ENCODE peak calls at places on chromosomes 12 and 14, in seven cellular contexts. K is neural progenitor cell, I is left lung, N is Caco-2, W is heart right ventricle, S is glutamatergic neuron, H is right atrium auricular region. X is an unnamed sample.

GRCh38 chr12:55736780-55737580 is 5.9 kb upstream of the GDF11 start:
- DNase-seq in W (peak; percentile 70), I (peak; percentile 78), S (peak; percentile 83), N (peak; percentile 85), H (no peak), K (peak; percentile 81), X (no peak)

GRCh38 chr12:116735084-116735483 is 2.8 kb downstream of the SPRING1 start:
- DNase-seq in K (no peak), H (no peak), W (no peak), N (no peak), S (no peak), I (no peak), X (no peak)

GRCh38 chr12:27517961-27518668 is 5.9 kb upstream of the PPFIBP1 start:
- DNase-seq in I (no peak), K (no peak), S (no peak), H (no peak), N (no peak), W (no peak), X (no peak)

GRCh38 chr14:102498005-102498677 is 11.4 kb downstream of the ANKRD9 start:
- DNase-seq in S (peak; percentile 62), I (no peak), W (peak; percentile 36), H (no peak), K (peak; percentile 41), N (peak; percentile 35), X (no peak)

GRCh38 chr12:125092872-125093680 is 27.8 kb downstream of the AACS start:
- DNase-seq in H (peak; percentile 73), I (peak; percentile 50), N (peak; percentile 69), K (peak; percentile 38), W (peak; percentile 42), S (peak; percentile 40), X (no peak)

GRCh38 chr12:102061096-102061555 is 665 bp downstream of the WASHC3 start:
- DNase-seq in I (no peak), S (no peak), H (no peak), W (no peak), K (no peak), N (peak; percentile 24), X (no peak)

GRCh38 chr12:52079576-52080402 is at the start of gene SMIM41:
- DNase-seq in H (no peak), K (no peak), W (peak; percentile 43), S (peak; percentile 50), N (no peak), I (no peak), X (no peak)

GRCh38 chr12:76346236-76346635 is 2.0 kb downstream of the BBS10 start:
- DNase-seq in I (no peak), W (no peak), S (no peak), N (no peak), K (no peak), H (no peak), X (no peak)

GRCh38 chr12:78229491-78230209 is 399.0 kb downstream of the NAV3 start:
- DNase-seq in I (no peak), S (peak; percentile 64), K (peak; percentile 60), W (no peak), H (no peak), N (peak; percentile 59), X (no peak)

GRCh38 chr12:42140901-42141300 is 3.8 kb downstream of the GXYLT1 start:
- DNase-seq in W (no peak), N (peak; percentile 79), S (no peak), I (no peak), H (no peak), K (peak; percentile 25), X (no peak)

GRCh38 chr12:105433804-105434203 is 103.3 kb downstream of the C12orf75 start:
- DNase-seq in S (no peak), H (no peak), I (no peak), W (no peak), K (no peak), N (no peak), X (no peak)

GRCh38 chr14:91614187-91614586 is 104.1 kb upstream of the PPP4R3A start:
- DNase-seq in W (no peak), H (no peak), I (no peak), S (no peak), N (no peak), K (no peak), X (no peak)

GRCh38 chr14:105944632-105945610 is 418.5 kb downstream of the TMEM121 start:
- DNase-seq in I (peak; percentile 61), H (peak; percentile 57), K (no peak), N (peak; percentile 84), S (no peak), W (peak; percentile 63), X (no peak)

GRCh38 chr12:89992668-89993401 is 284.2 kb upstream of the ATP2B1 start:
- DNase-seq in K (no peak), W (no peak), S (no peak), H (no peak), I (no peak), N (no peak), X (no peak)

GRCh38 chr14:68392393-68393085 is 400.3 kb downstream of the ZFP36L1 start:
- DNase-seq in K (peak; percentile 34), W (peak; percentile 46), N (no peak), S (no peak), I (peak; percentile 84), H (peak; percentile 79), X (no peak)

GRCh38 chr12:27109339-27110023 is 27.1 kb upstream of the C12orf71 start:
- DNase-seq in K (no peak), H (no peak), W (no peak), I (no peak), N (no peak), S (no peak), X (no peak)

GRCh38 chr12:48002773-48003218 is 1.5 kb downstream of the COL2A1 start:
- DNase-seq in W (peak; percentile 48), K (peak; percentile 81), S (peak; percentile 77), I (no peak), N (peak; percentile 81), H (no peak), X (no peak)

GRCh38 chr12:15863258-15863835 is 18.8 kb upstream of the STRAP start:
- DNase-seq in I (no peak), H (no peak), S (no peak), N (no peak), K (peak; percentile 31), W (no peak), X (no peak)

GRCh38 chr12:25152055-25152454 is 42.9 kb downstream of the DNAI7 start:
- DNase-seq in N (no peak), H (no peak), S (no peak), K (no peak), W (no peak), I (no peak), X (no peak)

DNA sequence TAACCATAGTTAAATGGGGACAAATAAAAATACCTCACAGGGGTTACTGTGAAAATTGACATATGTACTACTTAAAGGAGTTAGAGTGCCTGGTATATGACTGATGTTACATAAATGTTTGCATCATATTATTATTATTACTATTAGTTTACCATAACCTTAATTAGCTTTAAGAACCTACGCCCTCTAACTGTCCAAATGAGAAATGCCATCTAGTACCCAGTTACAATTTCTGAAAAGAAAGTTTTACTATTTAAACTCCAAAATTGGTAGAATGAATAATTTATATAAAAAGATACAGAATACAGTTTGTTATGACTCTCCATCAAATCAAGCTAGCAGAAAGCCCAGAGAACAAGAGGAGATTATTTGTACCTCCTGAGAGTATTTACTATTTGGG is 42.3 kb downstream of the EML5 start:
- DNase-seq in H (no peak), S (no peak), I (no peak), W (no peak), K (no peak), N (no peak), X (no peak)
- TF ChIP-seq CTCF in H (no peak), S (no peak), I (no peak), W (no peak), K (no peak), N (no peak), X (peak; percentile 28)

GRCh38 chr12:49232940-49233841 is 31.7 kb upstream of the TUBA1C start:
- DNase-seq in H (peak; percentile 74), K (peak; percentile 92), W (peak; percentile 76), I (peak; percentile 49), N (no peak), S (peak; percentile 89), X (no peak)
- TF ChIP-seq CTCF in H (no peak), K (no peak), W (no peak), I (no peak), N (no peak), S (no peak), X (no peak)

GRCh38 chr14:32477406-32477805 is 148.3 kb downstream of the AKAP6 start:
- DNase-seq in N (no peak), I (no peak), H (no peak), K (no peak), S (no peak), W (no peak), X (no peak)
- TF ChIP-seq CTCF in N (no peak), I (no peak), H (no peak), K (no peak), S (no peak), W (no peak), X (no peak)

GRCh38 chr12:132218519-132218860 is 74.2 kb downstream of the NOC4L start:
- DNase-seq in I (no peak), K (no peak), S (no peak), H (no peak), W (no peak), N (no peak), X (peak; percentile 57)

GRCh38 chr12:132217371-132217770 is 73.1 kb downstream of the NOC4L start:
- DNase-seq in N (no peak), K (no peak), S (no peak), H (no peak), W (no peak), I (no peak), X (no peak)

GRCh38 chr12:132217800-132218518 is 73.7 kb downstream of the NOC4L start:
- DNase-seq in K (no peak), S (no peak), W (no peak), H (no peak), N (no peak), I (no peak), X (peak; percentile 25)

GRCh38 chr12:132219323-132219722 is 75.1 kb downstream of the NOC4L start:
- DNase-seq in N (no peak), H (no peak), S (no peak), I (no peak), K (no peak), W (no peak), X (peak; percentile 85)

GRCh38 chr12:132218915-132219314 is 74.7 kb downstream of the NOC4L start:
- DNase-seq in K (peak; percentile 68), N (peak; percentile 67), H (no peak), W (no peak), S (no peak), I (no peak), X (peak; percentile 53)
- TF ChIP-seq CTCF in K (peak; percentile 63), N (peak; percentile 79), H (no peak), W (peak; percentile 36), S (no peak), I (no peak), X (peak; percentile 74)

GRCh38 chr12:119206348-119207075 is 27.8 kb downstream of the HSPB8 start:
- DNase-seq in H (no peak), K (peak; percentile 81), S (no peak), W (no peak), N (no peak), I (no peak), X (no peak)
- TF ChIP-seq CTCF in H (no peak), K (peak; percentile 49), S (no peak), W (no peak), N (no peak), I (no peak), X (no peak)

GRCh38 chr14:31207746-31208545 is at the start of gene HECTD1:
- DNase-seq in H (peak; percentile 86), S (peak; percentile 94), K (peak; percentile 96), W (peak; percentile 90), N (peak; percentile 95), I (peak; percentile 92), X (no peak)
- TF ChIP-seq CTCF in H (peak; percentile 96), S (peak; percentile 90), K (peak; percentile 74), W (peak; percentile 61), N (peak; percentile 42), I (peak; percentile 92), X (peak; percentile 88)

GRCh38 chr12:93563807-93564538 is 8.5 kb upstream of the SOCS2 start:
- DNase-seq in W (no peak), S (no peak), N (peak; percentile 82), K (peak; percentile 22), I (peak; percentile 61), H (no peak), X (no peak)
- TF ChIP-seq CTCF in W (peak; percentile 19), S (no peak), N (no peak), K (peak; percentile 32), I (no peak), H (no peak), X (peak; percentile 68)